ENCODE peak calls at places on chromosomes 12 and 14, in five cellular contexts. T is AG08395, F is GOT3, I is suprapubic skin, M is left kidney. E is an unnamed sample.

GRCh38 chr14:22634233-22634632 is 9.9 kb downstream of the OR6J1 start:
- DNase-seq in T (no peak), F (no peak), I (no peak), M (no peak), E (no peak)

GRCh38 chr12:68932701-68933563 is at the start of gene CPM:
- DNase-seq in T (peak), F (peak), I (peak), M (peak), E (no peak)

GRCh38 chr12:28893365-28893764 is 255.7 kb upstream of the FAR2 start:
- DNase-seq in T (peak), F (no peak), I (no peak), M (no peak), E (peak)

GRCh38 chr12:48583728-48584127 is 13.9 kb upstream of the LALBA start:
- DNase-seq in T (no peak), F (no peak), I (no peak), M (no peak), E (no peak)

GRCh38 chr14:67487937-67488893 is at the start of gene TMEM229B:
- DNase-seq in T (peak), F (no peak), I (no peak), M (no peak), E (peak)

GRCh38 chr12:21925296-21925913 is 15.8 kb downstream of the ABCC9 start:
- DNase-seq in T (no peak), F (no peak), I (no peak), M (no peak), E (no peak)

GRCh38 chr12:131980263-131980662 is 30.5 kb downstream of the EP400 start:
- DNase-seq in T (no peak), F (no peak), I (no peak), M (peak), E (no peak)

GRCh38 chr12:53949631-53950440 is 4.9 kb upstream of the HOXC12 start:
- DNase-seq in T (no peak), F (no peak), I (no peak), M (peak), E (no peak)

GRCh38 chr12:52191841-52192791 is at the start of gene KRT80:
- DNase-seq in T (peak), F (peak), I (peak), M (peak), E (peak)

GRCh38 chr12:96495841-96496545 is 6.6 kb downstream of the CFAP54 start:
- DNase-seq in T (no peak), F (no peak), I (no peak), M (no peak), E (no peak)

GRCh38 chr14:76953196-76953945 is 75.1 kb downstream of the IRF2BPL start:
- DNase-seq in T (peak), F (peak), I (no peak), M (peak), E (peak)

GRCh38 chr12:80936642-80937390 is 918 bp downstream of the LIN7A start:
- DNase-seq in T (peak), F (peak), I (no peak), M (peak), E (peak)

GRCh38 chr12:92145481-92145730 is 240 bp downstream of the BTG1 start:
- DNase-seq in T (no peak), F (no peak), I (no peak), M (no peak), E (no peak)

GRCh38 chr14:58243790-58244555 is 670 bp upstream of the PSMA3 start:
- DNase-seq in T (no peak), F (no peak), I (no peak), M (peak), E (no peak)

GRCh38 chr12:15928345-15928744 is 17.2 kb downstream of the DERA start:
- DNase-seq in T (peak), F (no peak), I (no peak), M (no peak), E (peak)

GRCh38 chr14:67461341-67461985 is 27.1 kb downstream of the TMEM229B start:
- DNase-seq in T (no peak), F (no peak), I (no peak), M (peak), E (peak)

GRCh38 chr14:99331796-99332195 is 59.8 kb upstream of the BCL11B start:
- DNase-seq in T (no peak), F (no peak), I (peak), M (no peak), E (no peak)

GRCh38 chr14:100606687-100607610 is 19.7 kb upstream of the BEGAIN start:
- DNase-seq in T (no peak), F (no peak), I (peak), M (no peak), E (no peak)

GRCh38 chr12:100211698-100212097 is 11.1 kb downstream of the ACTR6 start:
- DNase-seq in T (no peak), F (no peak), I (no peak), M (no peak), E (no peak)

GRCh38 chr12:52081263-52081733 is 1.8 kb downstream of the SMIM41 start:
- DNase-seq in T (no peak), F (no peak), I (no peak), M (peak), E (no peak)

GRCh38 chr14:31208546-31209424 is 1.2 kb upstream of the HECTD1 start:
- DNase-seq in T (no peak), F (no peak), I (no peak), M (no peak), E (no peak)

GRCh38 chr14:74950795-74951442 is 4.5 kb downstream of the PGF start:
- DNase-seq in T (no peak), F (no peak), I (no peak), M (peak), E (no peak)

GRCh38 chr12:116266631-116267349 is 10.7 kb downstream of the MED13L start:
- DNase-seq in T (no peak), F (no peak), I (no peak), M (no peak), E (no peak)

GRCh38 chr14:52068741-52069616 is at the start of gene NID2:
- DNase-seq in T (peak), F (peak), I (peak), M (peak), E (peak)

GRCh38 chr12:110198386-110198785 is 74.2 kb downstream of the IFT81 start:
- DNase-seq in T (peak), F (no peak), I (no peak), M (no peak), E (no peak)

GRCh38 chr12:93221841-93222240 is 155.9 kb upstream of the NUDT4 start:
- DNase-seq in T (no peak), F (no peak), I (no peak), M (no peak), E (no peak)

GRCh38 chr12:62438098-62438692 is 28.4 kb upstream of the MON2 start:
- DNase-seq in T (peak), F (no peak), I (no peak), M (peak), E (peak)